ENCODE peak calls at places on chromosomes 5 and 9, in eight cellular contexts. One of them, this sample, is unnamed.

GRCh38 chr5:66001952-66002351 is 75.6 kb downstream of the ERBIN start:
- DNase-seq in A673: no peak
- DNase-seq in fibroblast of pulmonary artery: no peak
- DNase-seq in Calu3: no peak
- DNase-seq in astrocyte of the spinal cord: no peak
- DNase-seq in MCF 10A: no peak
- DNase-seq in BJ: no peak
- DNase-seq in mucosa of descending colon: no peak
- DNase-seq in this sample: no peak

GRCh38 chr5:42772265-42772993 is 15.8 kb downstream of the CCDC152 start:
- DNase-seq in A673: no peak
- DNase-seq in fibroblast of pulmonary artery: peak; percentile 7
- DNase-seq in Calu3: peak; percentile 37
- DNase-seq in astrocyte of the spinal cord: no peak
- DNase-seq in MCF 10A: peak; percentile 50
- DNase-seq in BJ: no peak
- DNase-seq in mucosa of descending colon: no peak
- DNase-seq in this sample: no peak

GRCh38 chr9:135655317-135656003 is 7.6 kb upstream of the LCN9 start:
- DNase-seq in A673: no peak
- DNase-seq in fibroblast of pulmonary artery: no peak
- DNase-seq in Calu3: no peak
- DNase-seq in astrocyte of the spinal cord: no peak
- DNase-seq in MCF 10A: no peak
- DNase-seq in BJ: no peak
- DNase-seq in mucosa of descending colon: no peak
- DNase-seq in this sample: no peak

GRCh38 chr5:174338204-174339010 is 292.9 kb downstream of the NSG2 start:
- DNase-seq in A673: no peak
- DNase-seq in fibroblast of pulmonary artery: peak; percentile 13
- DNase-seq in Calu3: no peak
- DNase-seq in astrocyte of the spinal cord: no peak
- DNase-seq in MCF 10A: peak; percentile 30
- DNase-seq in BJ: no peak
- DNase-seq in mucosa of descending colon: no peak
- DNase-seq in this sample: no peak

GRCh38 chr5:43959148-43959547 is 356.2 kb downstream of the NNT start:
- DNase-seq in A673: no peak
- DNase-seq in fibroblast of pulmonary artery: no peak
- DNase-seq in Calu3: no peak
- DNase-seq in astrocyte of the spinal cord: no peak
- DNase-seq in MCF 10A: no peak
- DNase-seq in BJ: no peak
- DNase-seq in mucosa of descending colon: no peak
- DNase-seq in this sample: no peak

GRCh38 chr5:42951847-42952411 is 88.2 kb downstream of the ANXA2R start:
- DNase-seq in A673: no peak
- DNase-seq in fibroblast of pulmonary artery: peak; percentile 50
- DNase-seq in Calu3: no peak
- DNase-seq in astrocyte of the spinal cord: peak; percentile 62
- DNase-seq in MCF 10A: no peak
- DNase-seq in BJ: no peak
- DNase-seq in mucosa of descending colon: peak; percentile 64
- DNase-seq in this sample: no peak

GRCh38 chr5:102666164-102666951 is 88.7 kb upstream of the PAM start:
- DNase-seq in A673: peak; percentile 25
- DNase-seq in fibroblast of pulmonary artery: no peak
- DNase-seq in Calu3: no peak
- DNase-seq in astrocyte of the spinal cord: no peak
- DNase-seq in MCF 10A: no peak
- DNase-seq in BJ: no peak
- DNase-seq in mucosa of descending colon: no peak
- DNase-seq in this sample: no peak

GRCh38 chr9:99103505-99103904 is 1.4 kb upstream of the TGFBR1 start:
- DNase-seq in A673: no peak
- DNase-seq in fibroblast of pulmonary artery: no peak
- DNase-seq in Calu3: no peak
- DNase-seq in astrocyte of the spinal cord: no peak
- DNase-seq in MCF 10A: no peak
- DNase-seq in BJ: no peak
- DNase-seq in mucosa of descending colon: no peak
- DNase-seq in this sample: no peak

GRCh38 chr9:90939367-90939766 is 137.7 kb downstream of the SYK start:
- DNase-seq in A673: no peak
- DNase-seq in fibroblast of pulmonary artery: no peak
- DNase-seq in Calu3: no peak
- DNase-seq in astrocyte of the spinal cord: no peak
- DNase-seq in MCF 10A: no peak
- DNase-seq in BJ: no peak
- DNase-seq in mucosa of descending colon: no peak
- DNase-seq in this sample: no peak

GRCh38 chr5:180860273-180860886 is 696 bp downstream of the ZFP62 start:
- DNase-seq in A673: peak; percentile 39
- DNase-seq in fibroblast of pulmonary artery: no peak
- DNase-seq in Calu3: peak; percentile 36
- DNase-seq in astrocyte of the spinal cord: peak; percentile 18
- DNase-seq in MCF 10A: peak; percentile 74
- DNase-seq in BJ: no peak
- DNase-seq in mucosa of descending colon: peak; percentile 72
- DNase-seq in this sample: no peak

GRCh38 chr9:70600479-70600878 is 186.0 kb upstream of the KLF9 start:
- DNase-seq in A673: no peak
- DNase-seq in fibroblast of pulmonary artery: peak; percentile 85
- DNase-seq in Calu3: no peak
- DNase-seq in astrocyte of the spinal cord: peak; percentile 79
- DNase-seq in MCF 10A: peak; percentile 18
- DNase-seq in BJ: peak; percentile 47
- DNase-seq in mucosa of descending colon: no peak
- DNase-seq in this sample: no peak

GRCh38 chr5:178287091-178287790 is 54.6 kb upstream of the PHYKPL start:
- DNase-seq in A673: no peak
- DNase-seq in fibroblast of pulmonary artery: no peak
- DNase-seq in Calu3: no peak
- DNase-seq in astrocyte of the spinal cord: no peak
- DNase-seq in MCF 10A: peak; percentile 17
- DNase-seq in BJ: no peak
- DNase-seq in mucosa of descending colon: no peak
- DNase-seq in this sample: no peak

GRCh38 chr5:95063492-95063891 is 221.4 kb downstream of the MCTP1 start:
- DNase-seq in A673: no peak
- DNase-seq in fibroblast of pulmonary artery: no peak
- DNase-seq in Calu3: no peak
- DNase-seq in astrocyte of the spinal cord: no peak
- DNase-seq in MCF 10A: no peak
- DNase-seq in BJ: no peak
- DNase-seq in mucosa of descending colon: no peak
- DNase-seq in this sample: no peak

GRCh38 chr9:116959775-116960174 is 272.7 kb downstream of the TRIM32 start:
- DNase-seq in A673: peak; percentile 19
- DNase-seq in fibroblast of pulmonary artery: no peak
- DNase-seq in Calu3: no peak
- DNase-seq in astrocyte of the spinal cord: no peak
- DNase-seq in MCF 10A: no peak
- DNase-seq in BJ: no peak
- DNase-seq in mucosa of descending colon: no peak
- DNase-seq in this sample: no peak

GRCh38 chr5:38670878-38671277 is 114.4 kb upstream of the LIFR start:
- DNase-seq in A673: no peak
- DNase-seq in fibroblast of pulmonary artery: peak; percentile 69
- DNase-seq in Calu3: no peak
- DNase-seq in astrocyte of the spinal cord: peak; percentile 61
- DNase-seq in MCF 10A: peak; percentile 90
- DNase-seq in BJ: peak; percentile 40
- DNase-seq in mucosa of descending colon: no peak
- DNase-seq in this sample: no peak

GRCh38 chr9:134474058-134474370 is 147.8 kb downstream of the RXRA start:
- DNase-seq in A673: no peak
- DNase-seq in fibroblast of pulmonary artery: peak; percentile 50
- DNase-seq in Calu3: no peak
- DNase-seq in astrocyte of the spinal cord: peak; percentile 54
- DNase-seq in MCF 10A: peak; percentile 12
- DNase-seq in BJ: no peak
- DNase-seq in mucosa of descending colon: peak; percentile 43
- DNase-seq in this sample: no peak

GRCh38 chr9:90789862-90790261 is 11.8 kb upstream of the SYK start:
- DNase-seq in A673: no peak
- DNase-seq in fibroblast of pulmonary artery: no peak
- DNase-seq in Calu3: no peak
- DNase-seq in astrocyte of the spinal cord: no peak
- DNase-seq in MCF 10A: no peak
- DNase-seq in BJ: no peak
- DNase-seq in mucosa of descending colon: no peak
- DNase-seq in this sample: no peak

DNA sequence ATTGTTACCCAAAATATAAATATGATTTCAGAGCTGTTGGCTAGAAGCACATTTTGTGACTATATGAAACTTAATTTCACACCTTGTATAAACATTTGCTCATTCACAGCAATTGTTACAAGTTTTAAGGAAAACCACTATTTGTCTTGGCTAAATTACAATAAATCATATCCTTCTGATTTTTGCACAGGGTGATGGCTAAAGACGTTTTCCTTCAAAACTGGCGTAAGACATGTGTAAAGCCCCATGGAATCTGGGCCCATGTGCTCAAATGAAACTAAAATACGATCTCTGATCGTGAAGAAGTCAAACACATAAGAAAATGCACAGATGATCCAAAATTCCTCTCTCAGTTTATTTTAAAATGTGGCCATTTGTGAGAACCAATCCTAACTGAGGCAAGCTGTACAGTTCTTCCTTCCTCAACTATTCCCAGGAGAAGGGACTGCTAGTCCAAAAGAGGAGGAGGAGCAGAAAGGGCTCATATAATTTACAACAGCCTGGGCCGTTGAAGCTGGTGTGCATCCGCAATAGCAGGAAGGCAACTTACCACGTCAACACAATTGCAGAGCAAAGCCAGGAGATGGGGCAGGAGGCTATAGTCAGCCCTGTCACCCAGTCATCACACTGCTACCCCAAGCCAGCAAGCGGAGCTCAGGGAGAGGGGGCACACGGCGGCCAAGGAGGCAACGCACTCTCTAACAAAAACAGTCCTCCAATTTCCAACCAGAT is 98.4 kb downstream of the MED27 start:
- DNase-seq in A673: no peak
- DNase-seq in fibroblast of pulmonary artery: no peak
- DNase-seq in Calu3: no peak
- DNase-seq in astrocyte of the spinal cord: peak; percentile 13
- DNase-seq in MCF 10A: no peak
- DNase-seq in BJ: no peak
- DNase-seq in mucosa of descending colon: no peak
- DNase-seq in this sample: no peak
- TF ChIP-seq CTCF in A673: no peak
- TF ChIP-seq CTCF in fibroblast of pulmonary artery: no peak
- TF ChIP-seq CTCF in Calu3: no peak
- TF ChIP-seq CTCF in astrocyte of the spinal cord: no peak
- TF ChIP-seq CTCF in MCF 10A: no peak
- TF ChIP-seq CTCF in BJ: no peak
- TF ChIP-seq CTCF in mucosa of descending colon: no peak
- TF ChIP-seq CTCF in this sample: no peak

DNA sequence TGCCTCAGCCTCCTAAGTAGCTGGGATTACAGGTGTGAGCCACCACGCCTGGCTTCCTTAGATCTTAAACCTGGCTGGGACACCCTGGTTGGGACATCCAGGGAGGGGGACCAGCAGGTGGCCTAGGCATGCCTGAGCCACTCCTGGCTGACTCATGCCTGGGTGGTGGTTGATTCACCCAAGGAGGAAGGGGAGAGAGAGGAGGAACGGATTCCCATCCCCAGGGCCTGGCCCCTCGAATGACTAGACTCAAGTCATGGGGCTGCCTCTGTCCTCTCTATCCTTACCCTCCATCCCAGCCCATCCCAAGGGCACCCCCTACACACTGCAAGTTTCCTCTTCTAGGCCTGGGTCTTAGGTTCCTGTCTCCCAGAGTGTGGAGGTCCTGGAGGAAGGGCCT is 12.7 kb downstream of the EEIG1 start:
- DNase-seq in A673: no peak
- DNase-seq in fibroblast of pulmonary artery: no peak
- DNase-seq in Calu3: peak; percentile 78
- DNase-seq in astrocyte of the spinal cord: peak; percentile 61
- DNase-seq in MCF 10A: peak; percentile 82
- DNase-seq in BJ: no peak
- DNase-seq in mucosa of descending colon: peak; percentile 86
- DNase-seq in this sample: no peak
- TF ChIP-seq CTCF in A673: no peak
- TF ChIP-seq CTCF in fibroblast of pulmonary artery: no peak
- TF ChIP-seq CTCF in Calu3: no peak
- TF ChIP-seq CTCF in astrocyte of the spinal cord: peak; percentile 9
- TF ChIP-seq CTCF in MCF 10A: no peak
- TF ChIP-seq CTCF in BJ: peak; percentile 6
- TF ChIP-seq CTCF in mucosa of descending colon: no peak
- TF ChIP-seq CTCF in this sample: no peak

DNA sequence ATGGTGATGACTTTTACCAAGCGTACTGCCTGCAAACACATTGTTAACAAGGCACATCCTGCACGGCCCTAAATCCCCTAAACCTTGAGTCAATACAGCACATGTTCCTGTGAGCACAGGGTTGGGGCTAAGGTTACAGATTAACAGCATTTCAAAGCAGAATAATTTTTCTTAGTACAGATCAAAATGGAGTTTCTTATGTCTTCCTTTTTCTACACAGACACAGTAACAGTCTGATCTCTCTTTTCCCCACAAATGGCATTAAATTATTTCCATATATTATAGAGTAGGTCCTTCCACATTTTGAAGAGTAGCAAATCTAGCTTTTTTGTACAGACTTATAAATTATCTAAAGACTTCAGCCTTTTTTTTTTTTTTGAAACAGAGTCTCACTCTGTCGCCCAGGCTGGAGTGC is 1.6 kb upstream of the TMEM141 start:
- DNase-seq in A673: no peak
- DNase-seq in fibroblast of pulmonary artery: no peak
- DNase-seq in Calu3: no peak
- DNase-seq in astrocyte of the spinal cord: no peak
- DNase-seq in MCF 10A: no peak
- DNase-seq in BJ: no peak
- DNase-seq in mucosa of descending colon: no peak
- DNase-seq in this sample: no peak
- TF ChIP-seq CTCF in A673: no peak
- TF ChIP-seq CTCF in fibroblast of pulmonary artery: no peak
- TF ChIP-seq CTCF in Calu3: no peak
- TF ChIP-seq CTCF in astrocyte of the spinal cord: no peak
- TF ChIP-seq CTCF in MCF 10A: no peak
- TF ChIP-seq CTCF in BJ: no peak
- TF ChIP-seq CTCF in mucosa of descending colon: no peak
- TF ChIP-seq CTCF in this sample: no peak

DNA sequence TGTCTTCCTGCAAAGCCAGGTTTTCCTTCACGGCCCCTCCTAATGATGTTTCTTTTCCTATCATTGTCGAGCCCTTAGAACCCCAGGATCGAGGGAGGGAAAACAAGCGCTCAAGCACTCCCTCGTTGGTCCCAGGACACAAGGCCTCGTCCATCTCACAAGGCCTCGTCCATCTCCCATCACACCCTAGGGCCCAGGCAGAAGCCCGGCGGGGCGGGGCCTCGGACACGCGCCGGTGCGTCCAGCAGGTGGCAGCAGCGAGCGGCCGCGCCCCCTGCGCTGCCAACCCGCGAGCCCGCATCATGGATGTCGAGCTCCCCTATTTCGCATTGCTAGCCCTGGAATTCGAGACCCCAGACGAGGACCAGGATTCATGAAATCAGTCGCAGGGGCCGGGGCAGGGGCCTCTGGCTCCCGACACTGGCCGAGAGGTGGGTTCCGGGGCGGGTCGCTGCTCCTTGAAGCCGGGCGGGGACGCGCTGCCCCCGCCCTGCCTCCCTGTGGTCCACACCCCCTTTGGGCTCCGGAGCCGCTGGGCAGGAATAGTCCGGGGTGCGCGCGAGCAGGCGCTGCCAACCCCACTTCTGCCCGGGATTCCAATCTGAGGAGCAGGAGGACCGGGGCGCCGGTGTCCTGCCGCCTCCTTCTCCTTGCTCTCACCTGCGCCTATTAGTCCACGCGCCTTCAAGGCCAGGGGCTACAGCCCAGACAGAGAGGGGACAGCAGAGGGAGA is at the start of gene ABLIM3:
- DNase-seq in A673: peak; percentile 62
- DNase-seq in fibroblast of pulmonary artery: peak; percentile 74
- DNase-seq in Calu3: peak; percentile 94
- DNase-seq in astrocyte of the spinal cord: peak; percentile 70
- DNase-seq in MCF 10A: peak; percentile 85
- DNase-seq in BJ: no peak
- DNase-seq in mucosa of descending colon: peak; percentile 66
- DNase-seq in this sample: peak; percentile 35
- TF ChIP-seq CTCF in A673: peak; percentile 80
- TF ChIP-seq CTCF in fibroblast of pulmonary artery: peak; percentile 41
- TF ChIP-seq CTCF in Calu3: peak; percentile 99
- TF ChIP-seq CTCF in astrocyte of the spinal cord: peak; percentile 81
- TF ChIP-seq CTCF in MCF 10A: peak; percentile 99
- TF ChIP-seq CTCF in BJ: peak; percentile 65
- TF ChIP-seq CTCF in mucosa of descending colon: peak; percentile 91
- TF ChIP-seq CTCF in this sample: peak; percentile 75